ENCODE peak calls at places on chromosome 16, in eight cellular contexts. One of them, this sample, is unnamed.
A peak's percentile ranks its signal among the peaks of the same experiment; 100 is the strongest.

GRCh38 chr16:73154063-73154870 is 106.3 kb upstream of the ZFHX3 start:
- DNase-seq in upper lobe of left lung: peak; percentile 45
- DNase-seq in NCI-H1092: no peak
- DNase-seq in activated T-helper 9 cell treated with anti-CD3 and anti-CD28 coated beads, Interleukin-2, amount 50 U/mL, for 16 hours: no peak
- DNase-seq in IMR-90: no peak
- DNase-seq in NCI-H1436: no peak
- DNase-seq in ovary: no peak
- DNase-seq in hypothalamus: no peak
- DNase-seq in this sample: no peak

GRCh38 chr16:17885659-17886200 is 415.0 kb upstream of the XYLT1 start:
- DNase-seq in hypothalamus: no peak
- DNase-seq in IMR-90: no peak
- DNase-seq in ovary: no peak
- DNase-seq in NCI-H1436: no peak
- DNase-seq in activated T-helper 9 cell treated with anti-CD3 and anti-CD28 coated beads, Interleukin-2, amount 50 U/mL, for 16 hours: no peak
- DNase-seq in upper lobe of left lung: no peak
- DNase-seq in NCI-H1092: no peak
- DNase-seq in this sample: no peak

GRCh38 chr16:57985204-57986121 is 14.5 kb upstream of the CNGB1 start:
- DNase-seq in activated T-helper 9 cell treated with anti-CD3 and anti-CD28 coated beads, Interleukin-2, amount 50 U/mL, for 16 hours: no peak
- DNase-seq in NCI-H1092: no peak
- DNase-seq in hypothalamus: no peak
- DNase-seq in upper lobe of left lung: peak; percentile 31
- DNase-seq in ovary: no peak
- DNase-seq in NCI-H1436: no peak
- DNase-seq in IMR-90: no peak
- DNase-seq in this sample: no peak

GRCh38 chr16:3458278-3458851 is 14.9 kb downstream of the NAA60 start:
- DNase-seq in activated T-helper 9 cell treated with anti-CD3 and anti-CD28 coated beads, Interleukin-2, amount 50 U/mL, for 16 hours: no peak
- DNase-seq in NCI-H1092: no peak
- DNase-seq in ovary: peak; percentile 51
- DNase-seq in hypothalamus: no peak
- DNase-seq in IMR-90: peak; percentile 49
- DNase-seq in NCI-H1436: no peak
- DNase-seq in upper lobe of left lung: no peak
- DNase-seq in this sample: peak; percentile 72

GRCh38 chr16:79848739-79849518 is 248.4 kb upstream of the MAF start:
- DNase-seq in ovary: no peak
- DNase-seq in hypothalamus: no peak
- DNase-seq in upper lobe of left lung: no peak
- DNase-seq in NCI-H1092: no peak
- DNase-seq in NCI-H1436: no peak
- DNase-seq in activated T-helper 9 cell treated with anti-CD3 and anti-CD28 coated beads, Interleukin-2, amount 50 U/mL, for 16 hours: no peak
- DNase-seq in IMR-90: no peak
- DNase-seq in this sample: no peak

GRCh38 chr16:78705694-78706093 is 606.2 kb downstream of the WWOX start:
- DNase-seq in NCI-H1436: no peak
- DNase-seq in NCI-H1092: no peak
- DNase-seq in activated T-helper 9 cell treated with anti-CD3 and anti-CD28 coated beads, Interleukin-2, amount 50 U/mL, for 16 hours: no peak
- DNase-seq in ovary: no peak
- DNase-seq in hypothalamus: no peak
- DNase-seq in upper lobe of left lung: no peak
- DNase-seq in IMR-90: peak; percentile 2
- DNase-seq in this sample: no peak

GRCh38 chr16:56355786-56356275 is 69.5 kb downstream of the AMFR start:
- DNase-seq in upper lobe of left lung: no peak
- DNase-seq in IMR-90: no peak
- DNase-seq in NCI-H1092: no peak
- DNase-seq in hypothalamus: no peak
- DNase-seq in NCI-H1436: no peak
- DNase-seq in activated T-helper 9 cell treated with anti-CD3 and anti-CD28 coated beads, Interleukin-2, amount 50 U/mL, for 16 hours: no peak
- DNase-seq in ovary: peak; percentile 30
- DNase-seq in this sample: no peak

GRCh38 chr16:65739518-65739917 is 617.7 kb upstream of the CDH11 start:
- DNase-seq in ovary: no peak
- DNase-seq in NCI-H1436: no peak
- DNase-seq in hypothalamus: no peak
- DNase-seq in upper lobe of left lung: no peak
- DNase-seq in NCI-H1092: no peak
- DNase-seq in IMR-90: no peak
- DNase-seq in activated T-helper 9 cell treated with anti-CD3 and anti-CD28 coated beads, Interleukin-2, amount 50 U/mL, for 16 hours: no peak
- DNase-seq in this sample: no peak

GRCh38 chr16:66250686-66251405 is 115.6 kb upstream of the CDH5 start:
- DNase-seq in ovary: peak; percentile 75
- DNase-seq in activated T-helper 9 cell treated with anti-CD3 and anti-CD28 coated beads, Interleukin-2, amount 50 U/mL, for 16 hours: no peak
- DNase-seq in hypothalamus: peak; percentile 61
- DNase-seq in NCI-H1436: no peak
- DNase-seq in NCI-H1092: no peak
- DNase-seq in IMR-90: peak; percentile 73
- DNase-seq in upper lobe of left lung: peak; percentile 50
- DNase-seq in this sample: peak; percentile 71

GRCh38 chr16:4200000-4200780 is 41.7 kb downstream of the SRL start:
- DNase-seq in upper lobe of left lung: peak; percentile 79
- DNase-seq in hypothalamus: peak; percentile 21
- DNase-seq in activated T-helper 9 cell treated with anti-CD3 and anti-CD28 coated beads, Interleukin-2, amount 50 U/mL, for 16 hours: no peak
- DNase-seq in ovary: peak; percentile 73
- DNase-seq in NCI-H1436: peak; percentile 78
- DNase-seq in IMR-90: peak; percentile 60
- DNase-seq in NCI-H1092: peak; percentile 41
- DNase-seq in this sample: peak; percentile 84

GRCh38 chr16:77169650-77170236 is 21.2 kb upstream of the MON1B start:
- DNase-seq in NCI-H1092: peak; percentile 6
- DNase-seq in IMR-90: peak; percentile 34
- DNase-seq in upper lobe of left lung: peak; percentile 40
- DNase-seq in hypothalamus: no peak
- DNase-seq in ovary: no peak
- DNase-seq in NCI-H1436: peak; percentile 27
- DNase-seq in activated T-helper 9 cell treated with anti-CD3 and anti-CD28 coated beads, Interleukin-2, amount 50 U/mL, for 16 hours: no peak
- DNase-seq in this sample: no peak

GRCh38 chr16:27725271-27726010 is 175.5 kb downstream of the KATNIP start:
- DNase-seq in upper lobe of left lung: no peak
- DNase-seq in NCI-H1436: no peak
- DNase-seq in NCI-H1092: no peak
- DNase-seq in activated T-helper 9 cell treated with anti-CD3 and anti-CD28 coated beads, Interleukin-2, amount 50 U/mL, for 16 hours: no peak
- DNase-seq in hypothalamus: no peak
- DNase-seq in IMR-90: no peak
- DNase-seq in ovary: no peak
- DNase-seq in this sample: no peak

GRCh38 chr16:66750279-66751134 is 902 bp downstream of the DYNC1LI2 start:
- DNase-seq in ovary: no peak
- DNase-seq in IMR-90: no peak
- DNase-seq in hypothalamus: no peak
- DNase-seq in activated T-helper 9 cell treated with anti-CD3 and anti-CD28 coated beads, Interleukin-2, amount 50 U/mL, for 16 hours: no peak
- DNase-seq in NCI-H1436: no peak
- DNase-seq in upper lobe of left lung: no peak
- DNase-seq in NCI-H1092: no peak
- DNase-seq in this sample: peak; percentile 16